ENCODE peak calls at places on chromosomes 11 and 22, in five cellular contexts. X is substantia nigra, D is spleen, T is H1, V is fibroblast of lung. I is an unnamed sample.

GRCh38 chr22:37824674-37825641 is 1.8 kb downstream of the GALR3 start:
- DNase-seq in X (no peak), D (no peak), T (peak), V (no peak), I (no peak)

GRCh38 chr11:1559103-1559951 is 12.7 kb downstream of the DUSP8 start:
- DNase-seq in X (peak), D (peak), T (peak), V (peak), I (no peak)

GRCh38 chr11:88651556-88651955 is 314.0 kb upstream of the CTSC start:
- DNase-seq in X (no peak), D (no peak), T (no peak), V (no peak), I (no peak)

GRCh38 chr11:409008-409599 is 5.7 kb downstream of the SIGIRR start:
- DNase-seq in X (no peak), D (no peak), T (peak), V (no peak), I (no peak)

GRCh38 chr11:86802601-86803051 is 2.3 kb downstream of the PRSS23 start:
- DNase-seq in X (no peak), D (no peak), T (no peak), V (peak), I (peak)

GRCh38 chr11:746289-747175 is 732 bp upstream of the TALDO1 start:
- DNase-seq in X (no peak), D (peak), T (no peak), V (no peak), I (no peak)

GRCh38 chr11:94968334-94968958 is 4.9 kb downstream of the CWC15 start:
- DNase-seq in X (no peak), D (no peak), T (no peak), V (peak), I (no peak)

GRCh38 chr11:90556612-90557011 is 333.8 kb upstream of the CHORDC1 start:
- DNase-seq in X (no peak), D (no peak), T (no peak), V (no peak), I (no peak)

GRCh38 chr11:57248780-57249383 is 11.8 kb upstream of the APLNR start:
- DNase-seq in X (no peak), D (peak), T (peak), V (peak), I (peak)

GRCh38 chr22:39325392-39325932 is 6.0 kb upstream of the RPL3 start:
- DNase-seq in X (no peak), D (no peak), T (no peak), V (peak), I (no peak)

GRCh38 chr22:43187171-43188099 is 501 bp upstream of the TTLL12 start:
- DNase-seq in X (peak), D (peak), T (peak), V (peak), I (peak)

GRCh38 chr11:3129181-3129590 is 35.9 kb downstream of the OSBPL5 start:
- DNase-seq in X (no peak), D (no peak), T (no peak), V (no peak), I (no peak)

GRCh38 chr11:66363805-66364535 is 7.6 kb downstream of the SLC29A2 start:
- DNase-seq in X (no peak), D (peak), T (peak), V (no peak), I (no peak)

GRCh38 chr11:103798029-103798428 is 238.4 kb upstream of the DDI1 start:
- DNase-seq in X (no peak), D (no peak), T (no peak), V (peak), I (no peak)

GRCh38 chr11:85279267-85279666 is 347.9 kb downstream of the DLG2 start:
- DNase-seq in X (no peak), D (no peak), T (no peak), V (no peak), I (no peak)

GRCh38 chr11:78251083-78251699 is 62.5 kb downstream of the USP35 start:
- DNase-seq in X (no peak), D (no peak), T (no peak), V (peak), I (no peak)

GRCh38 chr11:2780850-2781412 is 81.1 kb upstream of the KCNQ1OT1 start:
- DNase-seq in X (no peak), D (no peak), T (peak), V (no peak), I (peak)

GRCh38 chr22:30041475-30041874 is 38.8 kb upstream of the HORMAD2 start:
- DNase-seq in X (no peak), D (no peak), T (no peak), V (no peak), I (peak)

DNA sequence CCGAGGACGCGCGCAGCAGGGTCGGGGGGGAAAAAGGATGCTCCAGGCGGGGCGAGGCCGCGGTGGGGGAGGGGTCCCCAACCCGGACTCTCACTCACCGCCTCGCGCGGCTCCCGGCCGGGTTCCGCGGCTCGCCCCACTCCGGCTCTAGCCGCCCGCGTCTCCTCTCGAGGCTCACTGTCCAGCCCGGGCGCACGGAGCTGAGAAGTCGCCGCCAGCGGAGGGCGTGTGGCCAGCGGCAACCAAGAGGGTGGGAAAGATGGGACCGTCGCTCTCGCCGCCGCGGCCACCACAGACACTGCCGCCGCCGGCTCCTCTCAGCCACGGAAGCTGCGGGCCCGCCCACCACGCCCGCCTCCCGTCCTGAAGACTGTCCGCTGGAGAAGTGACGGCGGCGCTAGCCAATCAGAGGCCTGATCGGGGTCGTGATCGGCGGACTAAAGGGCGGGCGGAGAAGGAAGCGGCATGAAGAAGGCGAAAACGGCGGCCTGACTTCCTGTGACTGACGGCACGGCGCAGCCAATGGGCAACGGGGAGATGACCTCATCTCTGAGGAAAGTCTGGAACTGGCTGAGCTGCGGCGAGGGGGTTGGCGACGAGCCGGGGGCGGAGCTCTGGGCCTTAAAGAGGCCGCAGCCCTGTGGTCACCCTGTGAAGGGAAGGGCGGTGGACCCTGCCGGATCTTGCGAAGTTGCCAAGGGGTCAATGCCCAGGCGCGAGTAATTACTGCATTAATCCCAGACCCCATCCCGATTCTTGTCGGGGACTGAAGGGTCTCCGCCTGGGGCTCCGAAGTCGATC is at the start of gene MRTFA:
- DNase-seq in X (peak), D (peak), T (peak), V (peak), I (peak)
- H3K27ac ChIP-seq in X (peak), D (peak), T (no peak), V (peak), I (peak)

GRCh38 chr11:112581747-112582146 is 321.1 kb upstream of the PLET1 start:
- DNase-seq in X (no peak), D (no peak), T (no peak), V (no peak), I (no peak)
- H3K27ac ChIP-seq in X (no peak), D (no peak), T (no peak), V (no peak), I (no peak)

DNA sequence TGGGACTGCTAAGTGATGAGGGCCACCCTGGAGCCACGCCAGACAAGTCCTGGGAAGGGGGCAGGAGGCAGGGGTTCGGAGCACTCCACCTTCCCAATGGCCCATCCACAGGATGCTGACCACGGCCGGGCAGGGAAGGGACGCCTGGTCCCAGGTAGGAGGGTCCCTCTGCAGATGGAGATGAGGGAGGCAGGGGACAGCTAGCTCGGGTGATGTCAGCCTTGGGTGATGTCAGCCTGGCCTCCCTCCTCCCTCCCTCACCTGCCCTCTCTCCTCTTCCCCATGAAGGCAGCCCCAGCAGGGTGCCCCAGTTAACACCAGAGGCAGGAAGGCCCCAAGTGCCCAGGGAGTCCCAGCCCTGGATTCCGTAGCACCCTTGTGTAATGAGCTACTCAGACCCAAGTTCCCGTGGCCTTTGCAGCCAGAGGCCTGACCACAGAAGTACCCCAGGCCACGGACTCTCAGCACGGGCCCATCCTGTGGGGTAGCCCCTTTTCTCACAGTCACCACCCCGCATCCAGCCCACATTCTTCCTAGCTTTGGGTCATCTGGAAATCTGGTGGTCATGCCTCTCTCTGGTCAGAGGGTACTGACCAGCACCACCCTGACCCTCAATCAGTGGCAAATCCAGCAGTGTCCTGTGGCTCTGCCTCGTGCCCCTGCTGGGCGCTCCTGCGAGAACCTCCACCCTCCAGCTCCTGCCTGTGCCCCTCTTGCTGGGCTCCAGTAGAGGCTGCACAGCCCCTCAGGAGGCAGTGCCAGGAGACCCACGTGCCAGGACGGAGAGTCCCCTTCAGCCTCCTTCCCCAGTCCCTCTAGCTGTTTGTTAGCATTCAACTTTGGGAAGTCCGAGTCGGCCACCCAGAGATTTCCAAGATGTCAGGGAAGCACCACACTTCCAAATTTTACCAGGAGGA is 47.4 kb downstream of the SHANK2 start:
- DNase-seq in X (no peak), D (peak), T (no peak), V (no peak), I (no peak)
- H3K27ac ChIP-seq in X (no peak), D (no peak), T (no peak), V (no peak), I (no peak)

GRCh38 chr11:76233196-76233921 is 27.1 kb upstream of the WNT11 start:
- DNase-seq in X (no peak), D (no peak), T (no peak), V (no peak), I (no peak)
- H3K27ac ChIP-seq in X (no peak), D (peak), T (no peak), V (no peak), I (no peak)

DNA sequence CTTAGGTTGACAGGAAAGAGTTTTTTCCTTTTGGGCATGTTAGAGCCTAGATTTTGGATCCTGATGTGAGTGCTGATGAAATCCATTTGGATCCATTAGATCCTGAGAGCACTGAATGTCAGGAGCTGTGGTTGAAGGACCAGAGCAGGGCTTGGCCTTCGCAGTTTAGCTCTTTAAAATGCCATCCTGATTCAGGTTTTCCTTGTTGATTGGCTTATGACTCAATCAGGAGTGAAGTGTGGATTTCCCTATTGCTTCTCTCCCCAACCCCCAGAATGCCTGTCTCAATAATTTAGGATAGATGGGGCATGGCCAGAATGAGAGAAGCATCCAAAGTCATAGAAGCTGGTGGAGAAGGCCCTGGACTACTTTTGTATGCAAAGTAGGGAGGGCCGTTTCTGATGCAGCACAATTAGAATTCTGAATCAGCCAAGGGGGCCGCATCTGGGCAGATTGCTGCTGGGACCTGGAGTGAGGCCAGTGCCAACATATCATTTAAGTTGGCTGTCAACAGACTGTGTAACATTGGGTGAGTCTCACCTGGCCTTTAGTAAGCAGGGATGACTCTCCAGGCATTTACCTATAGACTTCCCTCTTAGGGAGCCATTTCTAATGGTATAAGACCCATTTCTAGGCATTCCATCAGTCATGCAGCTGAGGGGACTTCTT is 80.5 kb downstream of the TEAD1 start:
- DNase-seq in X (no peak), D (no peak), T (no peak), V (no peak), I (no peak)
- H3K27ac ChIP-seq in X (no peak), D (no peak), T (no peak), V (no peak), I (no peak)

GRCh38 chr22:25922141-25922540 is 180.2 kb downstream of the MYO18B start:
- DNase-seq in X (no peak), D (no peak), T (no peak), V (no peak), I (no peak)
- H3K27ac ChIP-seq in X (no peak), D (no peak), T (no peak), V (no peak), I (no peak)

DNA sequence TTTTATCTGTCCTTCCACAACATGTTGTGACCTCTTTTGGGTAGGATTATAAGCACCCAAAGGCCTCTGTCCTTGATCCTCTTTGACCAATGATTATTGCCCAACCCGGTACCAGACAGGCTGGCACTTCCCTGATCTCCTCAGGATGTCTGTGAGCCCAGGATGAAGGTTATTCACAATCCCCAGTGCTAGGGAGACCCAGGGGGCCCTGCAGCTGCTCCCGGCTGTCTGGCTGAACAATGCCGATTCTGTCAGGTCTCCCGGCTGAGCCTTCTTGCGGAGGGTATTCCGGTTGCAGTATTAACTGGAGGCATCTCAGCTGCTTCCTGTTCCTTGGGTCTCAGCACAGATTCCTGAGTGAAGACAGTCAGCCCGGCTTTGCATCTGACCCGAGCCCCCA is 71.2 kb upstream of the CDON start:
- DNase-seq in X (no peak), D (peak), T (no peak), V (no peak), I (no peak)
- H3K27ac ChIP-seq in X (no peak), D (no peak), T (no peak), V (no peak), I (no peak)

DNA sequence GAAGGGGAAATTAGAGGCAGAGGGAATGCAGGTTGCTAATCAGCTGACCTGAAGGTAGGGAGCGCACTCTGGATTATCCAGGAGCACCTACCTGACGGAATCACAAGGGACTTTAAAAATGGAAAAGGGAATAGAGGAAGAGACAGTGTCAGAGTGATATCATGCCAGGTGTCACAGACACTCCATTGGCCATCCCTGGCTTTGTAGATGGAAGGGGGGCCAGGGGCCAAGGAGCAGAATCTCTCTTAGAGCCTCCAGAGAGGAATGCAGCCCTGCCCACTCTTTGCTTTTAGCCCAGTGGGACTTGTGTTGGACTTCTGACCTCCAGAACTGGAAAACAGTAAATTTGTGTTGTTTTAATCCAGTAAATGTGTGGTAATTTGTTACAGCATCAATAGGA is 37.9 kb downstream of the DKK3 start:
- DNase-seq in X (no peak), D (no peak), T (peak), V (no peak), I (no peak)
- H3K27ac ChIP-seq in X (no peak), D (no peak), T (no peak), V (no peak), I (no peak)

I was measured in SJSA1.